ENCODE peak calls at places on chromosomes 12 and 14, in seven cellular contexts. G is AG08396; O is H54; T is stimulated activated CD8-positive, alpha-beta memory T cell treated with anti-CD3 and anti-CD28 coated beads, Interleukin-2, amount 100 ng/mL, for 48 hours; M is T-helper 9 cell; Y is NCI-H345; E is Jurkat, Clone E6-1. B is an unnamed sample.

GRCh38 chr12:47935196-47935595 is 28.2 kb upstream of the TMEM106C start:
- DNase-seq in G (peak; percentile 85), O (no peak), T (no peak), M (no peak), Y (no peak), E (no peak), B (no peak)

GRCh38 chr14:80946797-80947196 is 5.3 kb upstream of the CEP128 start:
- DNase-seq in G (no peak), O (no peak), T (no peak), M (no peak), Y (no peak), E (no peak), B (no peak)

GRCh38 chr12:583251-583869 is 79.9 kb downstream of the NINJ2 start:
- DNase-seq in G (no peak), O (no peak), T (no peak), M (no peak), Y (no peak), E (no peak), B (no peak)

GRCh38 chr12:55876110-55876509 is 33.4 kb upstream of the MMP19 start:
- DNase-seq in G (no peak), O (no peak), T (no peak), M (no peak), Y (no peak), E (no peak), B (no peak)

GRCh38 chr14:97634786-97635185 is 837.6 kb downstream of the VRK1 start:
- DNase-seq in G (no peak), O (no peak), T (no peak), M (no peak), Y (no peak), E (no peak), B (no peak)

GRCh38 chr12:114588061-114588460 is 95.9 kb downstream of the TBX3 start:
- DNase-seq in G (no peak), O (no peak), T (no peak), M (no peak), Y (no peak), E (no peak), B (no peak)

GRCh38 chr14:99572173-99572999 is 31.6 kb downstream of the CCDC85C start:
- DNase-seq in G (no peak), O (no peak), T (no peak), M (no peak), Y (no peak), E (no peak), B (no peak)

GRCh38 chr12:15268927-15269552 is 47.8 kb upstream of the RERG start:
- DNase-seq in G (peak; percentile 63), O (peak; percentile 18), T (peak; percentile 1), M (peak; percentile 7), Y (peak; percentile 81), E (peak; percentile 52), B (no peak)

GRCh38 chr12:123270380-123271181 is 1.1 kb downstream of the CDK2AP1 start:
- DNase-seq in G (peak; percentile 70), O (no peak), T (no peak), M (no peak), Y (no peak), E (no peak), B (no peak)

GRCh38 chr12:48422060-48422459 is 50.3 kb upstream of the ANP32D start:
- DNase-seq in G (no peak), O (no peak), T (no peak), M (no peak), Y (no peak), E (no peak), B (no peak)

GRCh38 chr12:1580036-1580435 is 14.3 kb downstream of the FBXL14 start:
- DNase-seq in G (no peak), O (no peak), T (no peak), M (no peak), Y (no peak), E (no peak), B (no peak)

GRCh38 chr12:6294533-6295186 is 15.8 kb upstream of the PLEKHG6 start:
- DNase-seq in G (no peak), O (no peak), T (no peak), M (no peak), Y (no peak), E (no peak), B (no peak)

GRCh38 chr14:50106178-50106577 is 10.2 kb downstream of the VCPKMT start:
- DNase-seq in G (no peak), O (no peak), T (no peak), M (no peak), Y (no peak), E (no peak), B (no peak)

GRCh38 chr14:37545174-37545573 is 49.9 kb downstream of the FOXA1 start:
- DNase-seq in G (no peak), O (no peak), T (no peak), M (no peak), Y (no peak), E (no peak), B (no peak)

GRCh38 chr12:13154027-13154538 is 42.4 kb upstream of the EMP1 start:
- DNase-seq in G (no peak), O (no peak), T (no peak), M (no peak), Y (no peak), E (no peak), B (no peak)

GRCh38 chr14:96136361-96136760 is 68.3 kb upstream of the BDKRB2 start:
- DNase-seq in G (peak; percentile 28), O (no peak), T (no peak), M (no peak), Y (no peak), E (no peak), B (no peak)

GRCh38 chr14:68607081-68607851 is 185.6 kb downstream of the ZFP36L1 start:
- DNase-seq in G (no peak), O (no peak), T (no peak), M (no peak), Y (no peak), E (no peak), B (no peak)

GRCh38 chr14:22178330-22178981 is 410.6 kb downstream of the DAD1 start:
- DNase-seq in G (no peak), O (no peak), T (no peak), M (no peak), Y (no peak), E (no peak), B (no peak)

GRCh38 chr14:54981698-54982097 is 45.2 kb downstream of the WDHD1 start:
- DNase-seq in G (no peak), O (no peak), T (no peak), M (no peak), Y (no peak), E (no peak), B (no peak)

GRCh38 chr12:132523576-132524331 is 33.8 kb downstream of the FBRSL1 start:
- DNase-seq in G (peak; percentile 92), O (peak; percentile 91), T (peak; percentile 59), M (peak; percentile 73), Y (peak; percentile 28), E (no peak), B (peak; percentile 57)

GRCh38 chr12:7146228-7146627 is 16.1 kb downstream of the CLSTN3 start:
- DNase-seq in G (no peak), O (no peak), T (no peak), M (no peak), Y (no peak), E (no peak), B (no peak)

GRCh38 chr14:105315211-105315721 is 718 bp downstream of the PACS2 start:
- DNase-seq in G (peak; percentile 41), O (no peak), T (no peak), M (peak; percentile 62), Y (peak; percentile 35), E (no peak), B (peak; percentile 55)

GRCh38 chr12:91985002-91985767 is 160.5 kb downstream of the BTG1 start:
- DNase-seq in G (peak; percentile 62), O (no peak), T (no peak), M (no peak), Y (no peak), E (no peak), B (no peak)

GRCh38 chr12:115667116-115667515 is 610.4 kb downstream of the MED13L start:
- DNase-seq in G (no peak), O (no peak), T (no peak), M (no peak), Y (no peak), E (no peak), B (no peak)

GRCh38 chr14:100286484-100287191 is 19.6 kb downstream of the SLC25A29 start:
- DNase-seq in G (no peak), O (no peak), T (no peak), M (no peak), Y (no peak), E (no peak), B (no peak)

GRCh38 chr14:61147369-61147897 is 133.7 kb downstream of the TMEM30B start:
- DNase-seq in G (no peak), O (no peak), T (no peak), M (no peak), Y (no peak), E (no peak), B (no peak)

GRCh38 chr12:93378373-93379310 is 917 bp downstream of the NUDT4 start:
- DNase-seq in G (peak; percentile 74), O (peak; percentile 48), T (peak; percentile 29), M (peak; percentile 44), Y (peak; percentile 55), E (peak; percentile 60), B (peak; percentile 39)